ENCODE peak calls at places on chromosomes 12 and 14, in nine cellular contexts. U is A549, J is cerebellar cortex, Y is astrocyte of the spinal cord, D is HuH-7.5, A is astrocyte of the cerebellum, K is RPMI7951, R is foreskin fibroblast, B is GM04503. H is an unnamed sample.

GRCh38 chr14:101129750-101130149 is 226.2 kb upstream of the RTL1 start:
- DNase-seq in U (no peak), K (no peak), A (no peak), J (no peak), B (no peak), D (no peak), R (no peak), Y (no peak), H (no peak)

GRCh38 chr12:11228268-11228879 is 41.1 kb downstream of the PRB3 start:
- DNase-seq in K (peak), B (no peak), J (peak), U (peak), R (peak), D (peak), Y (peak), A (peak), H (peak)

GRCh38 chr12:3447318-3447717 is 43.7 kb upstream of the PRMT8 start:
- DNase-seq in K (no peak), B (no peak), D (no peak), Y (no peak), A (no peak), R (no peak), U (no peak), J (no peak), H (no peak)

GRCh38 chr12:108642269-108642870 is 8.7 kb upstream of the SELPLG start:
- DNase-seq in Y (no peak), J (no peak), K (no peak), R (no peak), A (no peak), U (no peak), B (no peak), D (no peak), H (no peak)

GRCh38 chr14:91867316-91867988 is at the start of gene TC2N:
- DNase-seq in A (no peak), B (no peak), Y (no peak), D (no peak), R (no peak), K (no peak), J (no peak), U (no peak), H (no peak)

GRCh38 chr14:93369393-93370266 is 22.6 kb downstream of the COX8C start:
- DNase-seq in A (no peak), Y (no peak), J (no peak), R (no peak), B (no peak), D (no peak), K (no peak), U (no peak), H (no peak)

GRCh38 chr14:87995500-87996275 is 2.7 kb upstream of the GALC start:
- DNase-seq in A (no peak), D (no peak), U (no peak), R (no peak), J (no peak), Y (no peak), B (no peak), K (no peak), H (peak)

GRCh38 chr14:51479584-51480305 is 172.0 kb upstream of the FRMD6 start:
- DNase-seq in A (no peak), D (no peak), J (no peak), Y (no peak), K (no peak), R (peak), B (peak), U (no peak), H (peak)

GRCh38 chr12:1474567-1475153 is 119.7 kb downstream of the FBXL14 start:
- DNase-seq in D (no peak), A (peak), Y (peak), B (no peak), K (peak), R (peak), J (no peak), U (no peak), H (peak)